ENCODE peak calls at places on chromosomes 16 and 17, in four cellular contexts. K is GM12878, M is left ventricle myocardium inferior, Z is neural progenitor cell. S is an unnamed sample.

GRCh38 chr17:56786989-56787482 is 46.7 kb downstream of the C17orf67 start:
- DNase-seq in M (no peak), Z (no peak), K (peak; percentile 60), S (peak; percentile 86)

GRCh38 chr16:4200000-4200780 is 41.7 kb downstream of the SRL start:
- DNase-seq in K (no peak), Z (peak; percentile 63), M (peak; percentile 61), S (peak; percentile 69)

GRCh38 chr17:72344613-72345012 is 223.8 kb downstream of the SOX9 start:
- DNase-seq in K (no peak), Z (no peak), M (no peak), S (no peak)

GRCh38 chr17:61459434-61459809 is 7.2 kb downstream of the TBX4 start:
- DNase-seq in K (no peak), M (no peak), Z (no peak), S (no peak)

GRCh38 chr17:8243827-8244226 is 4.0 kb downstream of the CTC1 start:
- DNase-seq in M (no peak), K (no peak), Z (no peak), S (no peak)

GRCh38 chr16:90019543-90020259 is 445 bp upstream of the DBNDD1 start:
- DNase-seq in Z (peak; percentile 85), M (no peak), K (no peak), S (no peak)

GRCh38 chr17:65018612-65019290 is 37.8 kb downstream of the GNA13 start:
- DNase-seq in Z (peak; percentile 9), K (no peak), M (no peak), S (no peak)

GRCh38 chr16:15041260-15042011 is 14.4 kb downstream of the NTAN1 start:
- DNase-seq in M (peak; percentile 81), K (no peak), Z (peak; percentile 29), S (peak; percentile 17)

GRCh38 chr17:37131064-37131463 is 182.3 kb downstream of the AATF start:
- DNase-seq in M (no peak), Z (peak; percentile 84), K (no peak), S (no peak)

GRCh38 chr17:76841776-76842405 is 26.3 kb upstream of the MGAT5B start:
- DNase-seq in K (no peak), M (no peak), Z (peak; percentile 57), S (no peak)

GRCh38 chr17:60695960-60696359 is 18.3 kb downstream of the BCAS3 start:
- DNase-seq in Z (no peak), M (no peak), K (no peak), S (no peak)

GRCh38 chr16:67719778-67720144 is 645 bp upstream of the GFOD2 start:
- DNase-seq in M (no peak), K (no peak), Z (peak; percentile 57), S (peak; percentile 31)

GRCh38 chr16:51592013-51592501 is 441.0 kb upstream of the SALL1 start:
- DNase-seq in Z (peak; percentile 46), M (no peak), K (no peak), S (no peak)

GRCh38 chr17:60353773-60354172 is 38.2 kb downstream of the USP32 start:
- DNase-seq in K (no peak), Z (no peak), M (no peak), S (no peak)

GRCh38 chr17:76585649-76586593 is at the start of gene ST6GALNAC2:
- DNase-seq in K (no peak), Z (peak; percentile 70), M (peak; percentile 69), S (peak; percentile 55)

GRCh38 chr17:56679148-56679766 is 85.8 kb downstream of the NOG start:
- DNase-seq in M (no peak), Z (peak; percentile 69), K (no peak), S (peak; percentile 49)

GRCh38 chr17:68328676-68329075 is 37.4 kb downstream of the ARSG start:
- DNase-seq in K (no peak), M (no peak), Z (no peak), S (peak; percentile 36)

GRCh38 chr16:60214321-60214720 is 1480.2 kb upstream of the GOT2 start:
- DNase-seq in K (no peak), M (no peak), Z (no peak), S (no peak)

GRCh38 chr16:35146723-35147458 is 1687.5 kb downstream of the TP53TG3F start:
- DNase-seq in K (no peak), Z (no peak), M (no peak), S (no peak)

GRCh38 chr17:69820881-69821473 is 254.0 kb upstream of the KCNJ16 start:
- DNase-seq in M (no peak), K (no peak), Z (no peak), S (no peak)

GRCh38 chr17:61361084-61361483 is 38.6 kb upstream of the TBX2 start:
- DNase-seq in Z (no peak), K (no peak), M (no peak), S (peak; percentile 76)

GRCh38 chr17:68906638-68907037 is 48.6 kb downstream of the ABCA8 start:
- DNase-seq in K (no peak), M (no peak), Z (peak; percentile 32), S (no peak)

GRCh38 chr16:31696968-31697743 is 169.5 kb downstream of the AHSP start:
- DNase-seq in M (no peak), K (no peak), Z (peak; percentile 27), S (peak; percentile 52)

GRCh38 chr17:51643702-51644490 is 383.6 kb downstream of the UTP18 start:
- DNase-seq in K (no peak), M (no peak), Z (no peak), S (peak; percentile 20)

DNA sequence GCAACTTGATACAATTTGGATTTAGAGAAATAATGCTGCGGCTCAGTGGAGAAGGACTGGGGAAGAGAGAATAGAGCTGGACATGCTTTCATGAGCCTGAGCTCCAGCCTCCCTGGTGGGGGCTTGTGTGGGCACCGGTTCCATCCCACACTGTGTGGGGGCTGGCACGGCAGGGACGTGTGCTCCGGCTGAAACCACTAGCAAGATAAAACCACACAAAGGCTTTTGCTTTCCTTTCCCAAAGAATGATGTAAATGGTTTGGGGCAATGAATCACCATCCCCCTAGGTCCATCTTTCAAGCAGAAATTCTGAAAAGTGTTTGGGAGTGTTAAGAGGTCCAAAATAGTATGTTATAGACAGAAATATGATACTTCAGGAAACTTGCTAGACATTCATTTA is 77.0 kb downstream of the CDH11 start:
- DNase-seq in Z (no peak), K (no peak), M (no peak), S (no peak)
- H3K27ac ChIP-seq in Z (no peak overlapping the region), K (no peak overlapping the region), M (no peak overlapping the region), S (no peak overlapping the region)

GRCh38 chr17:39246274-39246673 is 20.5 kb upstream of the STAC2 start:
- DNase-seq in M (no peak), Z (no peak), K (no peak), S (no peak)
- TF ChIP-seq CTCF in M (no peak), Z (no peak), K (no peak), S (no peak)

GRCh38 chr16:84886536-84887090 is 66.8 kb downstream of the CRISPLD2 start:
- DNase-seq in M (no peak), Z (no peak), K (no peak), S (no peak)

GRCh38 chr16:84881702-84882521 is 62.1 kb downstream of the CRISPLD2 start:
- DNase-seq in Z (no peak), M (no peak), K (no peak), S (peak; percentile 38)

GRCh38 chr16:84883301-84883700 is 63.5 kb downstream of the CRISPLD2 start:
- DNase-seq in Z (no peak), M (peak; percentile 51), K (no peak), S (no peak)

GRCh38 chr16:84885024-84885910 is 65.5 kb downstream of the CRISPLD2 start:
- DNase-seq in K (no peak), M (peak; percentile 44), Z (peak; percentile 41), S (no peak)

DNA sequence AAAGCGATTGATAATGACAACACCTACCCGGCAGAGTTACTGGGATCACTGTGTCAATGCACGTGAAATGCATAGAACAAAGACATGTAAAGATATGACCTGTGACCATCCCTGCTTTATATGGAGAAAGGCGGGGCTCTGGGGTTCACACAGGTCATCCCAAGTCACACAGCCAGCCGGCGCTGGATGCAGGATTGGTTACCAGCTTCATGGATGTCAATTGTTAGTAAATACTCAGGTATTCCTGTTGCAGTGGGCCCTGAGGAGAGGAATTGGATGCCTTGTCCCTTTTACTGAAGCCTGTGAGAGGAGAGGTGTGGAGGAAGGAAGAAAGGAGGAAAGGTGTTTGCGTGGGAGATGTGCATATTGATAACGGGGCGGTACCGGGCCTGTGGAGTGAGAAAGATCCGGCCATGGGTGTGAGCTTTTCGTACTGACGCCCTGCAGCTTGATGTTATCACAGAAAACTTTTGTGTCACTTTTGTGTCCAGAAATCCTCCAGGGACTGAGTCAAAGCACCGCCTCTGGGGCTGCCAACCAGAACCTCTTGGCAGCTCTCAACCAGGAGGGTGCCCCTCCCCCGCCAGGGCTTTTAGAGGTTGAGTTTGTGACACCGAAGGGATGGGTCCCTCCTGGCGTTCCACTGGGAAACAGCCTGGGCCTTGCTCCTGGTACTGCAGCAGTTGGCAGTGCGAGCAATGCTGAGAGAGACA is 64.7 kb downstream of the CRISPLD2 start:
- DNase-seq in K (no peak), M (peak; percentile 47), Z (peak; percentile 33), S (no peak)
- H3K27ac ChIP-seq in K (no peak overlapping the region), M (peak overlapping the region; percentile 73), Z (no peak overlapping the region), S (no peak overlapping the region)

DNA sequence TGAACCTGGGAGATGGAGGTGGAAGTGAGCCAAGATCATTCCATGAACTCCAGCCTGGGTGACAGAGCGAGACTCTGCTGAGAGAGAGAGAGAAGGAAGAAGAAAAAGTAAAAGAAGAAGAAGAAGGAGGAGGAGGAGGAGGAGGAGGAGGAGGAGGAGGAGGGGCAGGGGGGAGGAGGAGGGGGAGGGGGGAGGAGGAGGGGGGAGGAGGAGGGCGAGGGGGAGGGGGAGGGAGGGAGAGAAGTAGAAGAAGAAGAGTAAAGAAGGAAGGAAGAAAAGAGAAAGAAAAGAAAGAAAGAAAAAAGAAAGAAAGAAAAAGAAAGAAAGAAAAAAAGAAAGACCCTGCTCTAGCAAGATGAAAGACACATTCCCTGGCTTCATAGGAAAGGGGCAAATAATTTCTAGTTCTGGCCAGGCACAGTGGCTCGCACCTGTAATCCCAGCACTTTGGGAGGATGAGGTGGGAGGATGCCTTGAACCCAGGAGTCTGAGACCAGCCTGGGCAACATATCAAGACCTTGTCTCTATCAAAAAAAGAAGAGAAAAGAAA is 23.6 kb downstream of the SOCS1 start:
- DNase-seq in Z (no peak), M (no peak), K (no peak), S (no peak)
- TF ChIP-seq CTCF in Z (no peak), M (no peak), K (no peak), S (no peak)

GRCh38 chr17:77935121-77935571 is 23.4 kb upstream of the TNRC6C start:
- DNase-seq in Z (peak; percentile 46), K (no peak), M (no peak), S (no peak)
- H3K27ac ChIP-seq in Z (no peak overlapping the region), K (no peak overlapping the region), M (no peak overlapping the region), S (no peak overlapping the region)

DNA sequence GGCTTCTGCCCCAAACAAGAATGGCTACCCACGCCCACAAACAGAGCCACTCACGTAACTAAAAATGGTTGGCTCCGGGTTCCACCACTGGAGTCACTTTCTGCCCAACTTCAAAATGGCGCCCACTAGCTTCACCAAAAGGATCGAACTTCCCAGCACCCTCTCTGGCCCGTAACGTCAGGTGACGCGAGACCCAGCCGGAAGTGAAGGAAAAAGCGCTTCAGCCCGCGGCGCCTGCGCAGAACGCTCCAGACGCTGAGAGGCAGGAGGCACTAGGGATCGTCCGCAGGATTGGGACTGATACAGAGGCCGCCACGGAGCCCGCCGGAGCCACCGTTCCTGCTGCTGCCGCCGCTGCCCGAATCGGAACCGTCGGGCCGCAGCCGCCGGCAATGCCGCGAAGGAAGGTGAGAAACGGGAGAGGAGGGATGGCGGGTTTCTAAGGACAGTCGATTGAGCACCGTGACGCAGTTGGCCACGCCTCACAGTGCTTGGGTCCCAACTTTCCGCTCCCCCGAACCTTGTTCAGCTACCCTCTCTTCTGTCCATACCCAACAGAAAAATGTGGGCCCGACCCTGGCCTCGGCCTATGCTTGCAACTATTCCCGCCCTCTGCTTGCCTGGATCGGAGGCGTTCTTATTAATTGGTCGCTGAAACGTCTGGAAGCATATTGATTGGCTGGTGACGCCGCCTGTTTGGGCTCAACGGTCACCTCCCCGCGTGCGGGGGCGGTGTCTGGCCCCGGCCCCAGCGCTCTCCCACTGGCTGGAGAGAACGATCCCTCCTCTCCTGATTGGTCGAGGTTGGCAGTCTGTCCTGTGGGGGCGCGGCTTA is at the start of gene KAT7:
- DNase-seq in M (peak; percentile 99), Z (peak; percentile 99), K (peak; percentile 99), S (peak; percentile 98)
- TF ChIP-seq CTCF in M (no peak), Z (no peak), K (no peak), S (no peak)

S was measured in RWPE1.